ENCODE peak calls at places on chromosome 1, in ten cellular contexts. Y is RWPE1, K is psoas muscle, S is mucosa of descending colon, U is dorsolateral prefrontal cortex, Q is AG04450, R is mesothelial cell of epicardium, N is choroid plexus epithelial cell, M is brain microvascular endothelial cell, B is GM23338. L is an unnamed sample.
A peak's percentile ranks its signal among the peaks of the same experiment; 100 is the strongest.

GRCh38 chr1:149845416-149845815 is 54.0 kb upstream of the BOLA1 start:
- DNase-seq in B (peak; percentile 81), K (no peak), R (no peak), N (no peak), Y (no peak), U (no peak), Q (no peak), M (no peak), S (peak; percentile 7), L (no peak)

GRCh38 chr1:10646347-10646861 is 150.0 kb downstream of the CASZ1 start:
- DNase-seq in Q (peak; percentile 20), M (peak; percentile 68), B (peak; percentile 43), S (peak; percentile 51), Y (peak; percentile 78), K (no peak), R (no peak), N (peak; percentile 82), U (no peak), L (no peak)

GRCh38 chr1:117600966-117601365 is 4.9 kb upstream of the TENT5C start:
- DNase-seq in Y (no peak), U (peak; percentile 18), K (no peak), S (no peak), B (no peak), R (no peak), M (peak; percentile 18), Q (no peak), N (peak; percentile 10), L (no peak)

GRCh38 chr1:221667504-221667903 is 74.4 kb downstream of the DUSP10 start:
- DNase-seq in N (peak; percentile 89), B (no peak), K (no peak), R (no peak), S (no peak), Y (peak; percentile 82), M (peak; percentile 68), U (no peak), Q (no peak), L (no peak)

GRCh38 chr1:115781343-115781742 is 12.8 kb upstream of the CASQ2 start:
- DNase-seq in N (peak; percentile 58), S (no peak), Q (no peak), Y (peak; percentile 81), B (no peak), U (no peak), M (peak; percentile 17), R (no peak), K (no peak), L (no peak)

GRCh38 chr1:7333094-7333493 is 438.0 kb upstream of the VAMP3 start:
- DNase-seq in R (no peak), M (no peak), U (no peak), Q (no peak), K (no peak), Y (no peak), N (no peak), B (no peak), S (no peak), L (no peak)

GRCh38 chr1:113981962-113982931 is 3.0 kb downstream of the OLFML3 start:
- DNase-seq in Q (peak; percentile 53), S (peak; percentile 40), M (peak; percentile 56), Y (no peak), R (no peak), K (peak; percentile 79), U (no peak), N (peak; percentile 90), B (no peak), L (no peak)

GRCh38 chr1:29519108-29519507 is 282.8 kb downstream of the PTPRU start:
- DNase-seq in U (no peak), S (no peak), B (no peak), M (no peak), N (no peak), K (no peak), Y (no peak), Q (no peak), R (no peak), L (peak; percentile 73)

GRCh38 chr1:87200875-87201638 is 127.6 kb upstream of the LMO4 start:
- DNase-seq in U (no peak), Q (no peak), R (no peak), K (no peak), Y (peak; percentile 39), S (peak; percentile 50), B (peak; percentile 66), N (no peak), M (no peak), L (no peak)

GRCh38 chr1:200917291-200917817 is 22.7 kb downstream of the INAVA start:
- DNase-seq in K (no peak), B (no peak), N (no peak), Q (no peak), S (peak; percentile 61), R (no peak), M (no peak), Y (peak; percentile 75), U (no peak), L (no peak)

GRCh38 chr1:200919386-200919785 is 24.7 kb downstream of the INAVA start:
- DNase-seq in Q (no peak), B (no peak), K (no peak), U (no peak), M (no peak), N (no peak), S (no peak), Y (no peak), R (no peak), L (no peak)

GRCh38 chr1:200918006-200918405 is 23.3 kb downstream of the INAVA start:
- DNase-seq in N (no peak), R (no peak), U (no peak), K (no peak), B (no peak), Q (no peak), M (no peak), S (no peak), Y (no peak), L (no peak)

GRCh38 chr1:200916681-200917080 is 22.0 kb downstream of the INAVA start:
- DNase-seq in N (no peak), M (no peak), S (no peak), U (no peak), R (no peak), Q (no peak), K (no peak), Y (no peak), B (peak; percentile 55), L (no peak)

GRCh38 chr1:200916152-200916551 is 21.5 kb downstream of the INAVA start:
- DNase-seq in Y (no peak), R (no peak), S (no peak), B (peak; percentile 93), M (no peak), K (no peak), Q (no peak), U (no peak), N (no peak), L (no peak)
- TF ChIP-seq CTCF in Y (no peak), R (peak; percentile 19), S (no peak), B (peak; percentile 78), M (peak; percentile 41), K (no peak), Q (no peak), U (no peak), N (peak; percentile 24), L (no peak)

GRCh38 chr1:102435483-102435882 is 438.8 kb upstream of the OLFM3 start:
- DNase-seq in K (no peak), B (no peak), Y (no peak), Q (no peak), R (no peak), N (no peak), U (no peak), M (no peak), S (no peak), L (no peak)

GRCh38 chr1:102431253-102431652 is 434.5 kb upstream of the OLFM3 start:
- DNase-seq in U (no peak), Y (no peak), K (no peak), Q (no peak), S (no peak), R (no peak), M (no peak), N (no peak), B (no peak), L (no peak)

GRCh38 chr1:102434421-102434820 is 437.7 kb upstream of the OLFM3 start:
- DNase-seq in K (no peak), S (peak; percentile 3), R (no peak), M (no peak), Y (no peak), U (no peak), B (peak; percentile 87), Q (no peak), N (peak; percentile 3), L (no peak)
- TF ChIP-seq CTCF in K (no peak), S (no peak), R (peak; percentile 26), M (peak; percentile 45), Y (peak; percentile 26), U (peak; percentile 62), B (peak; percentile 76), Q (no peak), N (peak; percentile 29), L (peak; percentile 47)

GRCh38 chr1:206738370-206739366 is 31.9 kb upstream of the IL19 start:
- DNase-seq in U (peak; percentile 28), N (peak; percentile 48), Y (peak; percentile 66), K (no peak), R (no peak), B (peak; percentile 60), M (no peak), Q (no peak), S (no peak), L (no peak)
- TF ChIP-seq CTCF in U (no peak), N (peak; percentile 54), Y (peak; percentile 23), K (no peak), R (no peak), B (peak; percentile 61), M (peak; percentile 64), Q (peak; percentile 52), S (no peak), L (peak; percentile 38)

GRCh38 chr1:191517826-191518225 is 640.4 kb upstream of the RGS18 start:
- DNase-seq in B (no peak), K (no peak), S (no peak), Y (no peak), R (no peak), N (no peak), U (no peak), M (no peak), Q (no peak), L (no peak)
- TF ChIP-seq CTCF in B (peak; percentile 33), K (no peak), S (no peak), Y (peak; percentile 5), R (peak; percentile 26), N (no peak), U (no peak), M (no peak), Q (no peak), L (no peak)

GRCh38 chr1:235597867-235598553 is 51.6 kb downstream of the GNG4 start:
- DNase-seq in M (peak; percentile 60), S (peak; percentile 19), B (peak; percentile 57), R (no peak), N (peak; percentile 71), K (no peak), U (no peak), Q (peak; percentile 10), Y (peak; percentile 36), L (no peak)
- TF ChIP-seq CTCF in M (peak; percentile 65), S (no peak), B (peak; percentile 57), R (no peak), N (peak; percentile 66), K (no peak), U (no peak), Q (peak; percentile 54), Y (peak; percentile 18), L (peak; percentile 49)

GRCh38 chr1:46302091-46303037 is 1.1 kb downstream of the LRRC41 start:
- DNase-seq in S (peak; percentile 58), Q (no peak), K (peak; percentile 63), N (peak; percentile 70), U (peak; percentile 27), M (peak; percentile 13), B (peak; percentile 72), R (peak; percentile 30), Y (peak; percentile 51), L (peak; percentile 87)
- TF ChIP-seq CTCF in S (no peak), Q (peak; percentile 12), K (peak; percentile 24), N (no peak), U (peak; percentile 16), M (peak; percentile 12), B (no peak), R (no peak), Y (no peak), L (peak; percentile 18)